ENCODE peak calls at places on chromosomes 1 and 21, in four cellular contexts. I is esophagus muscularis mucosa, H is astrocyte, N is endodermal cell. A is an unnamed sample.

GRCh38 chr1:149884433-149885363 is 14.7 kb upstream of the BOLA1 start:
- DNase-seq in N (peak; percentile 61), I (no peak), H (peak; percentile 23), A (peak; percentile 31)

GRCh38 chr1:23558140-23558871 is 995 bp downstream of the ID3 start:
- DNase-seq in I (no peak), H (no peak), N (peak; percentile 70), A (no peak)

GRCh38 chr21:14058566-14058965 is 152.2 kb downstream of the LIPI start:
- DNase-seq in I (no peak), H (no peak), N (peak; percentile 38), A (no peak)

GRCh38 chr1:229905031-229905545 is 161.9 kb upstream of the GALNT2 start:
- DNase-seq in N (no peak), H (no peak), I (peak; percentile 70), A (no peak)

GRCh38 chr1:176692431-176692830 is 229.5 kb downstream of the PAPPA2 start:
- DNase-seq in I (no peak), N (no peak), H (no peak), A (no peak)

GRCh38 chr1:220336391-220337065 is 64.3 kb upstream of the RAB3GAP2 start:
- DNase-seq in H (no peak), I (no peak), N (peak; percentile 49), A (peak; percentile 80)

GRCh38 chr21:46457801-46458314 is 833 bp upstream of the DIP2A start:
- DNase-seq in I (no peak), H (peak; percentile 43), N (no peak), A (peak; percentile 53)

GRCh38 chr1:15033264-15033663 is 120.3 kb upstream of the TMEM51 start:
- DNase-seq in I (no peak), N (no peak), H (peak; percentile 71), A (peak; percentile 14)

GRCh38 chr1:43358121-43358745 is 548 bp upstream of the CDC20 start:
- DNase-seq in H (peak; percentile 41), I (no peak), N (no peak), A (no peak)

GRCh38 chr1:89898695-89899470 is 78.1 kb downstream of the LRRC8D start:
- DNase-seq in N (no peak), I (no peak), H (no peak), A (no peak)

GRCh38 chr1:173190101-173190895 is 16.8 kb downstream of the TNFSF4 start:
- DNase-seq in I (no peak), H (peak; percentile 88), N (no peak), A (peak; percentile 93)

GRCh38 chr1:2311184-2312032 is 79.9 kb downstream of the MORN1 start:
- DNase-seq in H (peak; percentile 32), I (no peak), N (peak; percentile 92), A (peak; percentile 12)

GRCh38 chr1:57017201-57017600 is 51.4 kb upstream of the C8B start:
- DNase-seq in N (no peak), I (no peak), H (peak; percentile 4), A (no peak)

DNA sequence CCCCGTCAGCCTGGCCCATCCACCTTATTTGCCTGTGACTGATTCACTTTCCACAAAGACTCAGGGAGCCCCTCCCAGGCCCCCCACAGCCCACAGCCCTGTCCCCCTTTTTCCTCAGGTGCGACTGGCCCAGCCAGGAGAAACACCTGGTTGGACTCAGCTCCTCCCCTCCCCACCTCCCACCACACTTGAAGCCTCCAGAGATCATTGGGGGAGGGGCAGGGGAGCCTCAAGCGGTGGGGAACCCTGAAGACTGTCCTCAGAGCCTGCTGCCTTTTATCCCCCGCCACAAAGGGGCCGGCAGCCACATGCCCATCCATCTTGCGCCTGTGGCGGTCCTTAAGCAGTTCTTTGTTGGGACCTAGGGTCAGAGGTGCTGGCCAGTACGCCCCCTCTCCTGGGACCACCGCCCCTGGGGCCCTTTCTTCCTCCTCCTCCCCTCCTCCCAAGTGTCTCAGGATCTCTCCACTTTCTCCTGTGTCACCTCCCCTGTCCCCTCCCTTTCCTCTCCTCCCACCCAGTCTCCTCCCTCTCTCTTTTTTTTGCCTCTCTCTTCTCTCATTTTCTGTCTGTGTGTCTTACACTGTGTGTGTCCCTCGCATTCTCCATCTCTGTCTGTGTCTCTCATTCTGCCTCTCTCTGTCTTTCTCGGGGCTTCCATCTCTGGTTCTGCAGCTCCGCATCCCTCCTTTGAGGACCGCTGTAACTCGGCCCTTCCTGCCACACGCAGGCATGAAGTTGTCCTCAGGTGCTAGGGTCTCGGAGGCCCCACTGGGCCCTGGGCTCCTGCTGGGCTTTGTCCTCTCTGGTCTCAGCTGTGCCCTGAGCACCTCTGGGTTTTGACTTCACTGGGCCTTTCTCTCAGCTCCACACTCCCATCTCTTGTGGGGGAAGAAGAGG is 12.2 kb downstream of the CRABP2 start:
- DNase-seq in H (no peak), I (no peak), N (peak; percentile 98), A (peak; percentile 64)
- H3K4me1 ChIP-seq in H (peaks cover 29% of the 10 kb centered on the region), I (peaks cover 24% of the 10 kb centered on the region), N (peaks cover 25% of the 10 kb centered on the region), A (peaks cover 41% of the 10 kb centered on the region)

DNA sequence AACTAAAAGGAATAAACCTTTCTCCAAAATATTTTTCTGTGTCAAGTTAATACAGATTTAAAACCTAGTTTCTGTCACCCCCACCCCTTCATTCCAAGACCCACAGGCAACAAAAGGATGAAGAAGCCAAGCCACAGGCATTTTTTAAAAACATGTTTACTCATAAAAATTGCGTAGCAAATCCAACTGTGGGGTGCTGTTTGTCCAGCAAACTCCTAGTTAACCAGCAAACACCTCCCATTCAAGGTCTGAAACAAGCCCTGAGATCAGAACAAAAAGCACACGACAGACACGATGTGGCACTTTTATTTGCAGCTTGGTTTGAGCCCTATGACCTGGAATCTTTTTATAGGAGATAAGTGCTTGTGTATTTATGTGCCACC is 149.9 kb upstream of the CAMK1G start:
- DNase-seq in N (no peak), I (no peak), H (peak; percentile 22), A (peak; percentile 88)
- H3K4me1 ChIP-seq in N (peaks cover 35% of the 10 kb centered on the region), I (no peaks in the 10 kb centered on the region), H (peaks cover 4% of the 10 kb centered on the region), A (peaks cover 53% of the 10 kb centered on the region)

DNA sequence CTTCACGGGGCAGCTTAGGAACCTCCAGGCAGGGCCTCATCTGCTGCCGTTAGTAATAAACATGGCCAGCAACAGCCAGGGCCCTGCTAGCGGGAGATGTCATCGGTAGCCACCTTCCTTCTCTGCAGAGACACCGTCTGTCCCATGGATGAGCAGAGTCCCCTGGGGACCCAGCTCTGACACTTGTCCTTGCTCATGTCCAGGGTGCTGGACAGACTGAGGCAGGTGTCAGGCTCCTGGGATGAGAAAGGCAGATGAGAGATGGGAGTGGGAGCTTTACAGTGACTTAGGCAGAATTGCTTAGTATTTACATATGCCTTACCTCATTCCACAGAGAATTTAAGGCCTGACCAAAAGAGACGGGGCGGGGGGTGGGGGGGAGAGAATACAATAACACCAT is 25.0 kb downstream of the CAPN2 start:
- DNase-seq in N (no peak), I (no peak), H (no peak), A (no peak)
- H3K4me1 ChIP-seq in N (peaks cover 15% of the 10 kb centered on the region), I (peaks cover 88% of the 10 kb centered on the region), H (peaks cover 39% of the 10 kb centered on the region), A (peaks cover 37% of the 10 kb centered on the region)

GRCh38 chr1:96520542-96520941 is 201.0 kb upstream of the PTBP2 start:
- DNase-seq in N (no peak), H (peak; percentile 67), I (no peak), A (no peak)
- H3K4me1 ChIP-seq in N (no peaks in the 10 kb centered on the region), H (peaks cover 24% of the 10 kb centered on the region), I (peaks cover 20% of the 10 kb centered on the region), A (peaks cover 8% of the 10 kb centered on the region)

GRCh38 chr1:67570473-67571143 is 114.4 kb upstream of the GADD45A start:
- DNase-seq in H (peak; percentile 98), I (no peak), N (no peak), A (peak; percentile 99)
- H3K4me1 ChIP-seq in H (peaks cover 35% of the 10 kb centered on the region), I (peaks cover 18% of the 10 kb centered on the region), N (peaks cover 19% of the 10 kb centered on the region), A (peaks cover 53% of the 10 kb centered on the region)

GRCh38 chr1:212289262-212290077 is 4.3 kb downstream of the PPP2R5A start:
- DNase-seq in N (no peak), H (no peak), I (no peak), A (no peak)

GRCh38 chr1:212287261-212287895 is 2.2 kb downstream of the PPP2R5A start:
- DNase-seq in I (no peak), H (no peak), N (no peak), A (no peak)

GRCh38 chr1:212290608-212291007 is 5.4 kb downstream of the PPP2R5A start:
- DNase-seq in H (peak; percentile 35), I (no peak), N (no peak), A (no peak)

GRCh38 chr1:212286437-212287131 is 1.4 kb downstream of the PPP2R5A start:
- DNase-seq in I (no peak), H (peak; percentile 18), N (no peak), A (no peak)

DNA sequence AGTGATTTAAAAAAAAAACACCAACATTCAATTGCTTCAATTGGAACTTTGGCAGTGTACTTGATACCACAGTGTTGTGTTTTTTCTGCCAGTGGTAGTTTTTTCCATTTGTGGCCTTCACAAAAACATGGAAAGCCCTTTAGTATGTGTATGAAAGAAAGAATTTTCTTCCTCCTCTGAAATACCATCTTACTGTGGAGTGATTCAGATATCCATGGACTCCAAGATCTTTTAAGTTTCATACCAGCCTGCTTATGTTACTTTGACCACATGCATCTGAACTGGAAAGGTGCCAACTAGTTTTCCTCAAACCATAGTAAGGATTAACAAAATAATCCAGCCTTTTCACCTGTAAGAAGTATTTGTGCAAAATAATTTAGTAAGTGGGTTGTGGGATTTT is 3.4 kb downstream of the PPP2R5A start:
- DNase-seq in I (no peak), H (peak; percentile 76), N (no peak), A (peak; percentile 34)
- H3K4me1 ChIP-seq in I (peaks cover 74% of the 10 kb centered on the region), H (peaks cover 30% of the 10 kb centered on the region), N (peaks cover 4% of the 10 kb centered on the region), A (peaks cover 40% of the 10 kb centered on the region)

GRCh38 chr1:53172751-53173498 is 23.7 kb upstream of the CPT2 start:
- DNase-seq in N (no peak), H (no peak), I (no peak), A (no peak)
- H3K4me1 ChIP-seq in N (no peaks in the 10 kb centered on the region), H (no peaks in the 10 kb centered on the region), I (peaks cover 33% of the 10 kb centered on the region), A (no peaks in the 10 kb centered on the region)

A was measured in mammary epithelial cell.